ENCODE peak calls at places on chromosomes 2 and 18, in eight cellular contexts. Y, Z, G, K, I, L, D and X are unnamed samples.

GRCh38 chr2:120669971-120670370 is 65.7 kb upstream of the GLI2 start:
- DNase-seq in G (no peak), K (no peak), Z (no peak), Y (no peak), L (no peak), D (no peak), I (no peak), X (no peak)

GRCh38 chr18:55343396-55344073 is 244.5 kb downstream of the TCF4 start:
- DNase-seq in L (no peak), G (peak), Z (no peak), Y (peak), K (peak), I (no peak), D (no peak), X (no peak)

GRCh38 chr2:145198555-145198954 is 678.6 kb upstream of the ZEB2 start:
- DNase-seq in Y (no peak), D (no peak), Z (no peak), G (no peak), K (no peak), L (no peak), I (no peak), X (no peak)

GRCh38 chr2:31675485-31675901 is 94.8 kb upstream of the SRD5A2 start:
- DNase-seq in L (no peak), Z (no peak), G (no peak), Y (peak), I (peak), D (no peak), K (peak), X (peak)

GRCh38 chr2:85628658-85629057 is 12.7 kb downstream of the USP39 start:
- DNase-seq in K (no peak), I (no peak), D (no peak), Z (peak), Y (peak), L (no peak), G (no peak), X (no peak)

GRCh38 chr18:46352520-46353250 is 248.5 kb downstream of the HAUS1 start:
- DNase-seq in L (peak), Y (no peak), K (no peak), I (no peak), G (peak), D (no peak), Z (no peak), X (no peak)

GRCh38 chr2:12014088-12014960 is 267.9 kb downstream of the LPIN1 start:
- DNase-seq in Y (no peak), Z (no peak), D (no peak), I (no peak), G (no peak), K (no peak), L (peak), X (no peak)

GRCh38 chr2:110688594-110689091 is 10.8 kb upstream of the BUB1 start:
- DNase-seq in I (no peak), G (peak), Y (no peak), L (no peak), D (no peak), Z (no peak), K (no peak), X (no peak)

GRCh38 chr18:13500227-13500865 is 226.0 kb downstream of the FAM210A start:
- DNase-seq in K (peak), L (peak), Z (no peak), Y (no peak), D (peak), G (peak), I (peak), X (no peak)

GRCh38 chr2:20674974-20675679 is 8.2 kb downstream of the GDF7 start:
- DNase-seq in L (peak), Y (no peak), Z (no peak), I (peak), D (no peak), K (no peak), G (peak), X (no peak)
- TF ChIP-seq CTCF in L (no peak), Y (no peak), Z (no peak), I (no peak), D (no peak), K (no peak), G (no peak), X (no peak)

GRCh38 chr2:210528716-210529115 is 27.7 kb upstream of the CPS1 start:
- DNase-seq in G (no peak), I (no peak), L (no peak), Y (no peak), D (no peak), K (no peak), Z (no peak), X (no peak)
- TF ChIP-seq CTCF in G (no peak), I (no peak), L (no peak), Y (no peak), D (no peak), K (no peak), Z (no peak), X (no peak)

GRCh38 chr2:135744761-135745314 is 3.2 kb downstream of the UBXN4 start:
- DNase-seq in L (no peak), Z (peak), K (peak), G (peak), I (peak), D (no peak), Y (peak), X (peak)
- TF ChIP-seq CTCF in L (no peak), Z (no peak), K (peak), G (peak), I (no peak), D (no peak), Y (no peak), X (no peak)

GRCh38 chr18:66749030-66749429 is 145.1 kb upstream of the CDH19 start:
- DNase-seq in I (no peak), G (peak), Z (no peak), D (no peak), K (peak), L (no peak), Y (no peak), X (peak)
- TF ChIP-seq CTCF in I (no peak), G (no peak), Z (no peak), D (no peak), K (peak), L (no peak), Y (no peak), X (no peak)

DNA sequence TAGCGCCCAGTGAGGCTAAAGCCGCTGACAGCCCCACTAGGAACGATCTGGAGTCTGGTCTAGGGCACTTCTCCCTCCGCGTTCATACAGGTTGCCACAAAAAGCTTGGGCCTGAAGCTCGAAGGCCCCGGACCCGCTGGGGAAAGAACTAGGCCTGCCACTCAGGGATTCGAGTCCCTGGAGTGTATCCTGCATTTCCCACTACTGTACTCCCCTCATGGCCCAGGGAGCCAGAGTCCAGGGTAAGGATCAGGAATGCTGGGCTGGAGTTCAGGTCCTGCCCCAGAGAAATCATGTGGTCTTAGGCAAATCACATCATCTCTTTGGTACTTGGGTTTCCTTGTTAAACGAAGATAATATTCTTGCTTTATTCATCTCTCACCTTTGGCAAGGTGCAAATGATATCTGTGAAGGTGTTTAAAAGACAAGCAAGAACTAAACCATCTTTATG is 1.4 kb upstream of the ZFP36L2 start:
- DNase-seq in Z (peak), Y (no peak), L (no peak), I (no peak), K (no peak), G (no peak), D (no peak), X (no peak)
- TF ChIP-seq CTCF in Z (peak), Y (no peak), L (no peak), I (peak), K (no peak), G (peak), D (no peak), X (no peak)

GRCh38 chr2:70141754-70142589 is 48.8 kb downstream of the C2orf42 start:
- DNase-seq in Y (no peak), Z (no peak), D (no peak), I (peak), G (no peak), L (no peak), K (peak), X (peak)
- TF ChIP-seq CTCF in Y (no peak), Z (no peak), D (no peak), I (no peak), G (no peak), L (no peak), K (no peak), X (no peak)

GRCh38 chr2:180456811-180457210 is 449.7 kb upstream of the CWC22 start:
- DNase-seq in I (no peak), D (no peak), G (no peak), Y (no peak), L (no peak), Z (no peak), K (no peak), X (no peak)

GRCh38 chr2:180449171-180449570 is 442.1 kb upstream of the CWC22 start:
- DNase-seq in K (no peak), Z (no peak), L (no peak), G (no peak), Y (no peak), D (no peak), I (no peak), X (no peak)

GRCh38 chr2:180446492-180446891 is 439.4 kb upstream of the CWC22 start:
- DNase-seq in D (no peak), K (no peak), L (no peak), Z (no peak), Y (peak), G (no peak), I (no peak), X (no peak)

DNA sequence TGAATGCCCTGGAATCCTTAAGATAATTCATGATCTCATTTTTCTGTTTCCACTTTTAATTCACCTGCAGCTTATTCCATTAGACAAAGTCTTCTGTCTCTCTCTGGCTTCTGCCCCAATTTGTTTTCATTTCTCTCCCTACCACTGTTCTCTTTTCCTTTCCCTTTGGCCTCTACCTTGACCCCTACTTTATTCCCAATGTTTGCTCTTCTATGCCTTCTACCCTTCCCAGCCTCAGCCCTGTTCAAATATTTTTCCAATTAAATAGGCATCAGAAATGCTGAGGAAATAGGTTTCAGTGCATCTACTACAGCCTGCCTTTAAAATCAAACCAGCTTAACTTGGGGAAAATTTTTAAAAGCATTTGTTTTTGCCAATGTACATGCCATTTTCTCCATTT is 443.7 kb upstream of the CWC22 start:
- DNase-seq in L (no peak), D (no peak), Z (no peak), Y (no peak), K (no peak), G (no peak), I (no peak), X (no peak)
- TF ChIP-seq CTCF in L (no peak), D (no peak), Z (no peak), Y (no peak), K (no peak), G (no peak), I (no peak), X (no peak)

DNA sequence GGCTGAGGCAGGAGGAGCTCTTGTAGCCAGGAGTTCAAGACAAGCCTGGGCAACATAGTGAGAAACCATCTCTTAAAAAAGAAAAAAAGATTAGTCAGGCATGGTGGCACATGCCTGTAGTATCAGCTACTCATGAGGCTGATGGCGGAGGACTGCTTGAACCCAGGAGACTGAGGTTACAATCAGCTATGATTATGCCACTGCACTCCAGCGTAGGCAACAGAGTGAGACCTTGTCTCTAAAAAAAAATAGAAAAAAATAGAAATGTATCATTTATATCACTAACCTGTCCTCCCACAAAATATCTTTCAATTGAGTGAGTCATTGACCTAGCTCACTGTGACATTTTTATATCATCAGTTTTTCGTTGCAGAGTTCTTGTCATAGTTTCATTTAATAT is 152.5 kb downstream of the DTNA start:
- DNase-seq in I (no peak), D (no peak), Z (no peak), Y (no peak), L (no peak), K (no peak), G (no peak), X (no peak)
- TF ChIP-seq CTCF in I (no peak), D (no peak), Z (no peak), Y (no peak), L (no peak), K (no peak), G (no peak), X (no peak)